ENCODE peak calls at places on chromosomes 2 and 18, in seven cellular contexts. One of them, this sample, is unnamed.

GRCh38 chr2:208609166-208609804 is 202.7 kb downstream of the PTH2R start:
- DNase-seq in right lobe of liver: no peak
- DNase-seq in lower leg skin: no peak
- DNase-seq in neural progenitor cell: no peak
- DNase-seq in fibroblast of lung: no peak
- DNase-seq in pancreas: no peak
- DNase-seq in HCT116: no peak
- DNase-seq in this sample: no peak

GRCh38 chr2:104733544-104733943 is 120.4 kb upstream of the POU3F3 start:
- DNase-seq in right lobe of liver: peak
- DNase-seq in lower leg skin: no peak
- DNase-seq in fibroblast of lung: no peak
- DNase-seq in neural progenitor cell: peak
- DNase-seq in HCT116: peak
- DNase-seq in pancreas: no peak
- DNase-seq in this sample: no peak

GRCh38 chr2:60215295-60215990 is 338.0 kb downstream of the BCL11A start:
- DNase-seq in HCT116: no peak
- DNase-seq in right lobe of liver: no peak
- DNase-seq in lower leg skin: no peak
- DNase-seq in pancreas: peak
- DNase-seq in neural progenitor cell: peak
- DNase-seq in fibroblast of lung: no peak
- DNase-seq in this sample: no peak

GRCh38 chr2:191696960-191697359 is 19.0 kb downstream of the NABP1 start:
- DNase-seq in pancreas: no peak
- DNase-seq in HCT116: no peak
- DNase-seq in lower leg skin: no peak
- DNase-seq in fibroblast of lung: no peak
- DNase-seq in right lobe of liver: no peak
- DNase-seq in neural progenitor cell: no peak
- DNase-seq in this sample: no peak

GRCh38 chr2:15760232-15760890 is 168.7 kb downstream of the DDX1 start:
- DNase-seq in neural progenitor cell: no peak
- DNase-seq in HCT116: no peak
- DNase-seq in right lobe of liver: no peak
- DNase-seq in lower leg skin: no peak
- DNase-seq in fibroblast of lung: no peak
- DNase-seq in pancreas: no peak
- DNase-seq in this sample: no peak

GRCh38 chr2:68127358-68128242 is 30.1 kb upstream of the PNO1 start:
- DNase-seq in right lobe of liver: no peak
- DNase-seq in neural progenitor cell: no peak
- DNase-seq in lower leg skin: no peak
- DNase-seq in pancreas: no peak
- DNase-seq in fibroblast of lung: no peak
- DNase-seq in HCT116: no peak
- DNase-seq in this sample: no peak

GRCh38 chr18:58364867-58365533 is 263.9 kb downstream of the ALPK2 start:
- DNase-seq in pancreas: no peak
- DNase-seq in neural progenitor cell: no peak
- DNase-seq in lower leg skin: no peak
- DNase-seq in right lobe of liver: no peak
- DNase-seq in fibroblast of lung: no peak
- DNase-seq in HCT116: no peak
- DNase-seq in this sample: peak

GRCh38 chr2:159946326-159946992 is 116.0 kb downstream of the PLA2R1 start:
- DNase-seq in right lobe of liver: no peak
- DNase-seq in pancreas: no peak
- DNase-seq in neural progenitor cell: no peak
- DNase-seq in fibroblast of lung: peak
- DNase-seq in HCT116: no peak
- DNase-seq in lower leg skin: no peak
- DNase-seq in this sample: peak

GRCh38 chr18:79337184-79337583 is 58.5 kb upstream of the NFATC1 start:
- DNase-seq in neural progenitor cell: no peak
- DNase-seq in fibroblast of lung: no peak
- DNase-seq in lower leg skin: no peak
- DNase-seq in right lobe of liver: no peak
- DNase-seq in HCT116: no peak
- DNase-seq in pancreas: no peak
- DNase-seq in this sample: no peak

GRCh38 chr2:190359896-190360376 is 16.5 kb downstream of the INPP1 start:
- DNase-seq in neural progenitor cell: peak
- DNase-seq in pancreas: peak
- DNase-seq in fibroblast of lung: peak
- DNase-seq in HCT116: no peak
- DNase-seq in right lobe of liver: peak
- DNase-seq in lower leg skin: no peak
- DNase-seq in this sample: peak

GRCh38 chr18:42514522-42514921 is 559.5 kb downstream of the PIK3C3 start:
- DNase-seq in HCT116: no peak
- DNase-seq in pancreas: no peak
- DNase-seq in right lobe of liver: no peak
- DNase-seq in neural progenitor cell: no peak
- DNase-seq in lower leg skin: no peak
- DNase-seq in fibroblast of lung: no peak
- DNase-seq in this sample: peak

GRCh38 chr2:96923810-96924774 is 54.2 kb upstream of the SEMA4C start:
- DNase-seq in pancreas: no peak
- DNase-seq in right lobe of liver: no peak
- DNase-seq in HCT116: no peak
- DNase-seq in lower leg skin: no peak
- DNase-seq in fibroblast of lung: no peak
- DNase-seq in neural progenitor cell: no peak
- DNase-seq in this sample: no peak

GRCh38 chr18:63850010-63850409 is 37.5 kb upstream of the SERPINB2 start:
- DNase-seq in HCT116: peak
- DNase-seq in lower leg skin: no peak
- DNase-seq in pancreas: no peak
- DNase-seq in neural progenitor cell: peak
- DNase-seq in fibroblast of lung: peak
- DNase-seq in right lobe of liver: no peak
- DNase-seq in this sample: peak

GRCh38 chr2:117470311-117471095 is 344.0 kb upstream of the DDX18 start:
- DNase-seq in fibroblast of lung: no peak
- DNase-seq in neural progenitor cell: peak
- DNase-seq in right lobe of liver: no peak
- DNase-seq in HCT116: peak
- DNase-seq in pancreas: peak
- DNase-seq in lower leg skin: no peak
- DNase-seq in this sample: no peak

GRCh38 chr18:13375302-13376255 is 157.0 kb downstream of the LDLRAD4 start:
- DNase-seq in fibroblast of lung: peak
- DNase-seq in pancreas: no peak
- DNase-seq in HCT116: peak
- DNase-seq in neural progenitor cell: no peak
- DNase-seq in right lobe of liver: peak
- DNase-seq in lower leg skin: peak
- DNase-seq in this sample: peak

GRCh38 chr2:130808482-130809268 is 28.0 kb upstream of the ARHGEF4 start:
- DNase-seq in fibroblast of lung: no peak
- DNase-seq in right lobe of liver: no peak
- DNase-seq in HCT116: peak
- DNase-seq in lower leg skin: no peak
- DNase-seq in neural progenitor cell: no peak
- DNase-seq in pancreas: no peak
- DNase-seq in this sample: peak

GRCh38 chr18:73614812-73615211 is 532.8 kb downstream of the FBXO15 start:
- DNase-seq in right lobe of liver: no peak
- DNase-seq in pancreas: no peak
- DNase-seq in lower leg skin: no peak
- DNase-seq in HCT116: no peak
- DNase-seq in neural progenitor cell: no peak
- DNase-seq in fibroblast of lung: peak
- DNase-seq in this sample: peak

DNA sequence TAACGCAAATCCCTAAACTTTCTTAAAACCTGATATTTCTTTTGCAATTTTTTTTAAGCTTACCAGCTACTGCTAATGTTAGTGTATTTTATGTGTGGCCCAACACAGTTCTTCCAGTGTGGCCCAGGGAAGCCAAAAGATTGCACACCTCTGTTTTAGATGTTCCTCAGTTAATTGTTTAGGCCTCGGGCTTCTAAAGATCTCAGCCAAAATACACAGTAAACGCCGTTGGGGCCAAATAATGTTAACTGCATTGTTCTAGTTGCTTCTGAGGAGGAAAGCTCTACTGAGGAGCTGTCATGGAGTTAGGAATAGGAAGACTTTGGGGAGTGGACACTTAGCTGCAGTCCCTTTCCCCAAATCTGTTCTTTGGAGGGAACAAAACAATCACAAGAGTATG is 2.0 kb downstream of the HSPE1 start:
- DNase-seq in lower leg skin: no peak
- DNase-seq in right lobe of liver: no peak
- DNase-seq in fibroblast of lung: no peak
- DNase-seq in pancreas: no peak
- DNase-seq in HCT116: no peak
- DNase-seq in neural progenitor cell: no peak
- DNase-seq in this sample: no peak
- H3K4me3 ChIP-seq in lower leg skin: no peak
- H3K4me3 ChIP-seq in right lobe of liver: no peak
- H3K4me3 ChIP-seq in fibroblast of lung: peak
- H3K4me3 ChIP-seq in pancreas: no peak
- H3K4me3 ChIP-seq in HCT116: peak
- H3K4me3 ChIP-seq in neural progenitor cell: peak
- H3K4me3 ChIP-seq in this sample: peak

DNA sequence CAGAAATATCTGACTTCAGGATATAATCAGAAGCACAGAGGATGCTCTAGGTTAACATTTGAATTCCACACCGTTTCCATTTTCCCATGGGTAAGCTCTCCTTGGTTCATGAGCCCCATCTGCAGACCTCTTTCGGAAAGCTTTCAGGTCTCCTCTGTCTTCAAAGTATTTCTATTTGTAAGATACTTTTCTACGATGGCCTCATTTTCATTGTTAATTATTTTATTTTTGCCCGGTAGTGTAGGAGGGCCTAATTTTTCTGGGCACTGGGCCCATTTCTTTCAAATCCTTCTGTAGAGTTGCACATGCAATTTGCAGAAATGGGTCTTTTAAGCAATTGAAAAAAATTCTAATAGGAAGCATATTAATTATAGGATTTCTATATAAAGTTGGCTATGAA is 53.8 kb downstream of the LRPPRC start:
- DNase-seq in fibroblast of lung: peak
- DNase-seq in HCT116: no peak
- DNase-seq in right lobe of liver: no peak
- DNase-seq in pancreas: no peak
- DNase-seq in lower leg skin: no peak
- DNase-seq in neural progenitor cell: no peak
- DNase-seq in this sample: peak
- TF ChIP-seq CTCF in fibroblast of lung: no peak
- TF ChIP-seq CTCF in HCT116: no peak
- TF ChIP-seq CTCF in right lobe of liver: no peak
- TF ChIP-seq CTCF in pancreas: no peak
- TF ChIP-seq CTCF in lower leg skin: no peak
- TF ChIP-seq CTCF in neural progenitor cell: no peak
- TF ChIP-seq CTCF in this sample: no peak

DNA sequence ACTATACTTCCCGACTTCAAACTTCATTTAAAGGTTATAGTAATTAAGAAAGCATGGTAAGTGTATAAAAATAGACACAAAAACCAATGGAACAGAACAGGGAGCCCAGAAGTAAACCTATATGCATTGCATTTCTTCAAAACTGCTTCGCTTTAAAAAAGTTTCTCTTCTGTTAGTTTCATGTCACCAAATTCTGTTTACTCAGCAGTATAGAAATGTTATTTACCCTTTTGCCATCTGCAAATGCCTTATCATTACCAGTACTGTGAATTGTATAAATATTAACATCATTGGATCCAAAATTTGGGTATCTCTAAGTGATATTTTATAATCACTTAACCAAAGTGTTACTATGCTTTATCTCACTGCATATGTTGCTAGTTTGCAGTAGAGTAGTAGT is 45.9 kb upstream of the ZNF638 start:
- DNase-seq in right lobe of liver: no peak
- DNase-seq in pancreas: no peak
- DNase-seq in neural progenitor cell: no peak
- DNase-seq in fibroblast of lung: no peak
- DNase-seq in lower leg skin: no peak
- DNase-seq in HCT116: no peak
- DNase-seq in this sample: no peak
- H3K4me3 ChIP-seq in right lobe of liver: no peak
- H3K4me3 ChIP-seq in pancreas: no peak
- H3K4me3 ChIP-seq in neural progenitor cell: no peak
- H3K4me3 ChIP-seq in fibroblast of lung: no peak
- H3K4me3 ChIP-seq in lower leg skin: no peak
- H3K4me3 ChIP-seq in HCT116: no peak
- H3K4me3 ChIP-seq in this sample: no peak

DNA sequence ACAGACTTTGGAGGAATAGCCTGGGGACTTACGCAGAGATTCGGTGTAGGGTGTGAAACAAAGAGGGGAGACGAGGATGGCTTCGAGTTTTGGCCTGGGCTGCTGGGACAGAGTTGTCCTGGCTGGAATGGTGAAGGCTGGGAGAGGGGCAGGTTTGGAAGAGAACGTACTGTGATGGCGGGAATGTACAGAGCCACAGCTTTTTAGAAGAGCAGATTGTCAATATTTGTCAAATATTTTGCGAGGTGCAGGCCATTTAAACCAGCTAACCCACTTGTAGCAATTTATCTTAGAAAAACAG is 14.4 kb upstream of the ITM2C start:
- DNase-seq in right lobe of liver: no peak
- DNase-seq in fibroblast of lung: no peak
- DNase-seq in neural progenitor cell: no peak
- DNase-seq in pancreas: no peak
- DNase-seq in lower leg skin: no peak
- DNase-seq in HCT116: no peak
- DNase-seq in this sample: no peak
- TF ChIP-seq CTCF in right lobe of liver: no peak
- TF ChIP-seq CTCF in fibroblast of lung: no peak
- TF ChIP-seq CTCF in neural progenitor cell: no peak
- TF ChIP-seq CTCF in pancreas: peak
- TF ChIP-seq CTCF in lower leg skin: no peak
- TF ChIP-seq CTCF in HCT116: no peak
- TF ChIP-seq CTCF in this sample: no peak

GRCh38 chr2:183123959-183124221 is 353 bp upstream of the NUP35 start:
- DNase-seq in neural progenitor cell: no peak
- DNase-seq in right lobe of liver: no peak
- DNase-seq in fibroblast of lung: no peak
- DNase-seq in lower leg skin: no peak
- DNase-seq in HCT116: no peak
- DNase-seq in pancreas: no peak
- DNase-seq in this sample: no peak

GRCh38 chr2:183124222-183124956 is at the start of gene NUP35:
- DNase-seq in pancreas: peak
- DNase-seq in lower leg skin: peak
- DNase-seq in HCT116: peak
- DNase-seq in neural progenitor cell: peak
- DNase-seq in right lobe of liver: peak
- DNase-seq in fibroblast of lung: peak
- DNase-seq in this sample: peak

GRCh38 chr2:183124957-183125255 is 663 bp downstream of the NUP35 start:
- DNase-seq in HCT116: no peak
- DNase-seq in fibroblast of lung: no peak
- DNase-seq in pancreas: no peak
- DNase-seq in lower leg skin: no peak
- DNase-seq in right lobe of liver: no peak
- DNase-seq in neural progenitor cell: no peak
- DNase-seq in this sample: no peak

GRCh38 chr2:183125659-183126341 is 1.6 kb downstream of the NUP35 start:
- DNase-seq in neural progenitor cell: no peak
- DNase-seq in pancreas: no peak
- DNase-seq in lower leg skin: no peak
- DNase-seq in HCT116: no peak
- DNase-seq in right lobe of liver: no peak
- DNase-seq in fibroblast of lung: no peak
- DNase-seq in this sample: no peak

GRCh38 chr2:183126635-183127034 is 2.4 kb downstream of the NUP35 start:
- DNase-seq in right lobe of liver: no peak
- DNase-seq in neural progenitor cell: no peak
- DNase-seq in pancreas: no peak
- DNase-seq in fibroblast of lung: no peak
- DNase-seq in lower leg skin: no peak
- DNase-seq in HCT116: no peak
- DNase-seq in this sample: no peak
- H3K4me3 ChIP-seq in right lobe of liver: no peak
- H3K4me3 ChIP-seq in neural progenitor cell: no peak
- H3K4me3 ChIP-seq in pancreas: no peak
- H3K4me3 ChIP-seq in fibroblast of lung: no peak
- H3K4me3 ChIP-seq in lower leg skin: no peak
- H3K4me3 ChIP-seq in HCT116: no peak
- H3K4me3 ChIP-seq in this sample: no peak